ENCODE peak calls at places on chromosome 10, in nine cellular contexts. V is GM23248, B is EL, G is stomach, S is tibial artery, Y is naive B cell, D is NCI-H1436, C is Daoy, I is A549. E is an unnamed sample.

GRCh38 chr10:1538531-1539061 is 198.7 kb downstream of the ADARB2 start:
- DNase-seq in V (no peak), B (no peak), G (no peak), S (no peak), Y (no peak), D (no peak), C (no peak), I (no peak), E (no peak)

GRCh38 chr10:73814896-73815718 is 3.7 kb upstream of the NDST2 start:
- DNase-seq in V (peak; percentile 38), B (peak; percentile 26), G (no peak), S (no peak), Y (no peak), D (no peak), C (no peak), I (peak; percentile 79), E (no peak)

GRCh38 chr10:3141361-3142005 is 31.1 kb downstream of the PITRM1 start:
- DNase-seq in V (no peak), B (no peak), G (no peak), S (no peak), Y (no peak), D (no peak), C (no peak), I (no peak), E (no peak)

GRCh38 chr10:117476716-117477115 is 65.8 kb upstream of the EMX2 start:
- DNase-seq in V (peak; percentile 72), B (no peak), G (no peak), S (no peak), Y (no peak), D (no peak), C (no peak), I (no peak), E (no peak)

GRCh38 chr10:2839081-2839725 is 228.1 kb upstream of the PFKP start:
- DNase-seq in V (peak; percentile 37), B (peak; percentile 13), G (no peak), S (no peak), Y (peak; percentile 5), D (no peak), C (peak; percentile 59), I (peak; percentile 56), E (peak; percentile 32)

GRCh38 chr10:63668081-63668480 is 146.9 kb downstream of the REEP3 start:
- DNase-seq in V (peak; percentile 3), B (no peak), G (no peak), S (no peak), Y (no peak), D (no peak), C (no peak), I (no peak), E (no peak)

GRCh38 chr10:32446701-32447406 is 914 bp downstream of the CCDC7 start:
- DNase-seq in V (peak; percentile 72), B (peak; percentile 37), G (no peak), S (no peak), Y (no peak), D (peak; percentile 20), C (peak; percentile 23), I (peak; percentile 5), E (peak; percentile 4)

GRCh38 chr10:6579904-6580278 is at the start of gene PRKCQ:
- DNase-seq in V (no peak), B (peak; percentile 49), G (no peak), S (no peak), Y (no peak), D (no peak), C (peak; percentile 57), I (peak; percentile 26), E (no peak)

GRCh38 chr10:69769395-69769989 is 32.2 kb upstream of the COL13A1 start:
- DNase-seq in V (peak; percentile 90), B (peak; percentile 89), G (no peak), S (peak; percentile 86), Y (no peak), D (no peak), C (peak; percentile 89), I (peak; percentile 84), E (peak; percentile 30)

GRCh38 chr10:129938460-129938859 is 25.6 kb downstream of the EBF3 start:
- DNase-seq in V (no peak), B (no peak), G (no peak), S (peak; percentile 20), Y (no peak), D (no peak), C (no peak), I (no peak), E (no peak)

E was measured in NCI-H460.